ENCODE peak calls at places on chromosomes 5 and 9, in nine cellular contexts. One of them, this sample, is unnamed.

GRCh38 chr5:150218693-150219035 is 28.8 kb downstream of the SLC6A7 start:
- DNase-seq in NCI-H2081 treated with DMSO at 0.1 percent for 48 hours: no peak
- DNase-seq in neural progenitor cell: no peak
- DNase-seq in H7: no peak
- DNase-seq in heart left ventricle: no peak
- DNase-seq in stimulated activated naive CD4-positive, alpha-beta T cell treated with Interleukin-2 at 50 U/mL for 16 hours: no peak
- DNase-seq in GM18507: no peak
- DNase-seq in GM12878: no peak
- DNase-seq in nucleus accumbens: no peak
- DNase-seq in this sample: no peak

GRCh38 chr9:125233678-125234077 is 7.5 kb downstream of the HSPA5 start:
- DNase-seq in GM18507: no peak
- DNase-seq in H7: no peak
- DNase-seq in GM12878: no peak
- DNase-seq in NCI-H2081 treated with DMSO at 0.1 percent for 48 hours: no peak
- DNase-seq in heart left ventricle: no peak
- DNase-seq in stimulated activated naive CD4-positive, alpha-beta T cell treated with Interleukin-2 at 50 U/mL for 16 hours: no peak
- DNase-seq in nucleus accumbens: no peak
- DNase-seq in neural progenitor cell: no peak
- DNase-seq in this sample: no peak

GRCh38 chr9:87587356-87587745 is 89.7 kb downstream of the DAPK1 start:
- DNase-seq in neural progenitor cell: no peak
- DNase-seq in heart left ventricle: no peak
- DNase-seq in nucleus accumbens: no peak
- DNase-seq in NCI-H2081 treated with DMSO at 0.1 percent for 48 hours: no peak
- DNase-seq in stimulated activated naive CD4-positive, alpha-beta T cell treated with Interleukin-2 at 50 U/mL for 16 hours: no peak
- DNase-seq in GM18507: no peak
- DNase-seq in GM12878: no peak
- DNase-seq in H7: no peak
- DNase-seq in this sample: no peak

GRCh38 chr9:129751841-129752801 is 721 bp downstream of the PTGES start:
- DNase-seq in NCI-H2081 treated with DMSO at 0.1 percent for 48 hours: no peak
- DNase-seq in neural progenitor cell: no peak
- DNase-seq in heart left ventricle: no peak
- DNase-seq in GM18507: no peak
- DNase-seq in nucleus accumbens: no peak
- DNase-seq in H7: no peak
- DNase-seq in stimulated activated naive CD4-positive, alpha-beta T cell treated with Interleukin-2 at 50 U/mL for 16 hours: no peak
- DNase-seq in GM12878: no peak
- DNase-seq in this sample: no peak

GRCh38 chr5:158699336-158699735 is 400.4 kb downstream of the EBF1 start:
- DNase-seq in neural progenitor cell: no peak
- DNase-seq in heart left ventricle: no peak
- DNase-seq in GM12878: no peak
- DNase-seq in nucleus accumbens: no peak
- DNase-seq in NCI-H2081 treated with DMSO at 0.1 percent for 48 hours: no peak
- DNase-seq in GM18507: no peak
- DNase-seq in H7: no peak
- DNase-seq in stimulated activated naive CD4-positive, alpha-beta T cell treated with Interleukin-2 at 50 U/mL for 16 hours: no peak
- DNase-seq in this sample: no peak

GRCh38 chr5:123035950-123036390 is 555 bp downstream of the PPIC start:
- DNase-seq in stimulated activated naive CD4-positive, alpha-beta T cell treated with Interleukin-2 at 50 U/mL for 16 hours: no peak
- DNase-seq in nucleus accumbens: no peak
- DNase-seq in NCI-H2081 treated with DMSO at 0.1 percent for 48 hours: no peak
- DNase-seq in GM12878: no peak
- DNase-seq in neural progenitor cell: peak; percentile 78
- DNase-seq in H7: peak; percentile 86
- DNase-seq in heart left ventricle: peak; percentile 81
- DNase-seq in GM18507: no peak
- DNase-seq in this sample: no peak

GRCh38 chr5:142621227-142621626 is 64.7 kb downstream of the FGF1 start:
- DNase-seq in neural progenitor cell: no peak
- DNase-seq in NCI-H2081 treated with DMSO at 0.1 percent for 48 hours: no peak
- DNase-seq in stimulated activated naive CD4-positive, alpha-beta T cell treated with Interleukin-2 at 50 U/mL for 16 hours: no peak
- DNase-seq in GM12878: no peak
- DNase-seq in H7: peak; percentile 1
- DNase-seq in heart left ventricle: no peak
- DNase-seq in nucleus accumbens: no peak
- DNase-seq in GM18507: no peak
- DNase-seq in this sample: no peak

GRCh38 chr5:14269395-14269794 is 126.3 kb downstream of the TRIO start:
- DNase-seq in neural progenitor cell: no peak
- DNase-seq in H7: no peak
- DNase-seq in heart left ventricle: no peak
- DNase-seq in stimulated activated naive CD4-positive, alpha-beta T cell treated with Interleukin-2 at 50 U/mL for 16 hours: no peak
- DNase-seq in NCI-H2081 treated with DMSO at 0.1 percent for 48 hours: peak; percentile 65
- DNase-seq in GM18507: no peak
- DNase-seq in nucleus accumbens: no peak
- DNase-seq in GM12878: no peak
- DNase-seq in this sample: no peak

GRCh38 chr5:127885176-127885575 is 182.0 kb downstream of the CCDC192 start:
- DNase-seq in GM12878: no peak
- DNase-seq in H7: no peak
- DNase-seq in heart left ventricle: no peak
- DNase-seq in NCI-H2081 treated with DMSO at 0.1 percent for 48 hours: no peak
- DNase-seq in neural progenitor cell: no peak
- DNase-seq in nucleus accumbens: no peak
- DNase-seq in GM18507: no peak
- DNase-seq in stimulated activated naive CD4-positive, alpha-beta T cell treated with Interleukin-2 at 50 U/mL for 16 hours: no peak
- DNase-seq in this sample: no peak